ENCODE peak calls at places on chromosome 6, in ten cellular contexts. W is caudate nucleus, A is cardiac muscle cell, E is body of pancreas, M is endothelial cell of umbilical vein, D is RWPE1, P is A549, B is mesendoderm, Y is OCI-LY7, J is tibial artery. Q is an unnamed sample.

GRCh38 chr6:9140181-9140580 is 704.8 kb upstream of the SLC35B3 start:
- DNase-seq in Y (no peak), D (peak), P (no peak), M (no peak), E (peak), J (no peak), B (no peak), A (no peak), W (no peak), Q (no peak)

GRCh38 chr6:107491791-107492674 is 2.1 kb downstream of the SOBP start:
- DNase-seq in B (no peak), A (peak), P (no peak), Y (no peak), J (peak), M (no peak), E (no peak), D (no peak), W (peak), Q (peak)

GRCh38 chr6:135173242-135173988 is 7.7 kb upstream of the MYB start:
- DNase-seq in D (no peak), P (no peak), E (no peak), Y (no peak), J (no peak), W (no peak), M (no peak), A (no peak), B (peak), Q (no peak)

GRCh38 chr6:137218473-137218916 is 690 bp downstream of the IFNGR1 start:
- DNase-seq in E (peak), D (peak), W (no peak), B (peak), A (peak), J (no peak), Y (peak), P (no peak), M (peak), Q (no peak)

GRCh38 chr6:30748851-30749540 is 4.6 kb upstream of the IER3 start:
- DNase-seq in A (no peak), J (no peak), P (peak), D (no peak), B (no peak), Y (no peak), W (no peak), M (peak), E (peak), Q (no peak)

GRCh38 chr6:143498428-143498827 is 13.1 kb downstream of the FUCA2 start:
- DNase-seq in A (no peak), J (no peak), D (no peak), W (no peak), E (no peak), B (peak), Y (no peak), P (no peak), M (no peak), Q (no peak)

GRCh38 chr6:140436023-140436811 is 1061.8 kb upstream of the CITED2 start:
- DNase-seq in M (no peak), J (no peak), W (no peak), P (no peak), Y (no peak), E (no peak), A (peak), B (peak), D (no peak), Q (no peak)

GRCh38 chr6:120916844-120917243 is 417.4 kb downstream of the TBC1D32 start:
- DNase-seq in D (no peak), W (no peak), E (no peak), J (no peak), A (no peak), Y (no peak), P (no peak), B (no peak), M (no peak), Q (no peak)

GRCh38 chr6:2818593-2818992 is 23.1 kb downstream of the SERPINB1 start:
- DNase-seq in A (peak), M (peak), E (peak), P (no peak), D (no peak), J (no peak), W (no peak), B (no peak), Y (no peak), Q (no peak)

GRCh38 chr6:49202923-49203322 is 260.1 kb downstream of the MMUT start:
- DNase-seq in W (no peak), J (no peak), D (no peak), M (no peak), P (no peak), E (no peak), A (peak), Y (no peak), B (no peak), Q (no peak)

GRCh38 chr6:105372142-105372861 is 30.6 kb downstream of the PREP start:
- DNase-seq in J (no peak), Y (no peak), M (no peak), A (no peak), E (no peak), B (no peak), W (no peak), D (no peak), P (no peak), Q (no peak)

GRCh38 chr6:89045585-89045984 is 35.0 kb upstream of the PNRC1 start:
- DNase-seq in A (peak), Y (no peak), P (no peak), M (no peak), J (no peak), D (peak), B (no peak), W (no peak), E (no peak), Q (no peak)

GRCh38 chr6:6246539-6246938 is 73.9 kb downstream of the F13A1 start:
- DNase-seq in A (no peak), M (no peak), D (no peak), W (no peak), J (no peak), Y (peak), P (no peak), E (no peak), B (no peak), Q (no peak)

GRCh38 chr6:155103816-155104366 is 108.8 kb downstream of the TIAM2 start:
- DNase-seq in Y (no peak), A (peak), E (no peak), M (no peak), D (no peak), B (peak), P (no peak), J (no peak), W (no peak), Q (no peak)

GRCh38 chr6:53216301-53216700 is 67.7 kb upstream of the GCM1 start:
- DNase-seq in B (no peak), E (no peak), A (no peak), Y (peak), P (no peak), J (no peak), M (no peak), D (no peak), W (no peak), Q (no peak)

GRCh38 chr6:112413805-112414204 is 66.7 kb downstream of the RFPL4B start:
- DNase-seq in Y (no peak), B (peak), A (no peak), P (no peak), E (no peak), M (no peak), J (no peak), D (peak), W (no peak), Q (no peak)

GRCh38 chr6:146741609-146742008 is 142.8 kb downstream of the ADGB start:
- DNase-seq in B (no peak), A (no peak), E (no peak), Y (no peak), J (no peak), M (no peak), D (no peak), W (no peak), P (no peak), Q (no peak)

GRCh38 chr6:38391909-38392614 is 247.7 kb downstream of the BTBD9 start:
- DNase-seq in P (no peak), M (peak), D (no peak), J (no peak), Y (no peak), B (no peak), E (no peak), A (peak), W (no peak), Q (no peak)

GRCh38 chr6:70684794-70685493 is 17.3 kb downstream of the SMAP1 start:
- DNase-seq in E (no peak), A (no peak), P (no peak), J (no peak), D (no peak), W (no peak), B (no peak), M (no peak), Y (no peak), Q (no peak)

GRCh38 chr6:159941286-159942113 is 27.4 kb upstream of the IGF2R start:
- DNase-seq in M (no peak), W (no peak), B (peak), J (no peak), Y (peak), E (no peak), D (no peak), A (peak), P (peak), Q (no peak)

GRCh38 chr6:97958143-97958542 is 675.1 kb upstream of the MMS22L start:
- DNase-seq in W (no peak), B (peak), D (peak), A (no peak), J (no peak), Y (no peak), E (no peak), P (peak), M (no peak), Q (no peak)

GRCh38 chr6:161265554-161265953 is 8.3 kb downstream of the AGPAT4 start:
- DNase-seq in B (no peak), E (no peak), D (no peak), W (no peak), J (no peak), A (no peak), P (no peak), M (no peak), Y (no peak), Q (no peak)

GRCh38 chr6:37029249-37029959 is 23.9 kb downstream of the FGD2 start:
- DNase-seq in W (peak), E (peak), Y (peak), M (peak), A (peak), J (peak), D (no peak), P (peak), B (peak), Q (peak)

GRCh38 chr6:44976677-44977405 is 351.3 kb upstream of the RUNX2 start:
- DNase-seq in E (no peak), Y (no peak), W (no peak), A (peak), M (no peak), J (no peak), D (no peak), P (no peak), B (no peak), Q (no peak)

GRCh38 chr6:73286752-73287151 is 23.8 kb upstream of the KHDC1 start:
- DNase-seq in M (no peak), A (no peak), D (no peak), B (no peak), W (no peak), E (no peak), Y (no peak), J (no peak), P (no peak), Q (no peak)

DNA sequence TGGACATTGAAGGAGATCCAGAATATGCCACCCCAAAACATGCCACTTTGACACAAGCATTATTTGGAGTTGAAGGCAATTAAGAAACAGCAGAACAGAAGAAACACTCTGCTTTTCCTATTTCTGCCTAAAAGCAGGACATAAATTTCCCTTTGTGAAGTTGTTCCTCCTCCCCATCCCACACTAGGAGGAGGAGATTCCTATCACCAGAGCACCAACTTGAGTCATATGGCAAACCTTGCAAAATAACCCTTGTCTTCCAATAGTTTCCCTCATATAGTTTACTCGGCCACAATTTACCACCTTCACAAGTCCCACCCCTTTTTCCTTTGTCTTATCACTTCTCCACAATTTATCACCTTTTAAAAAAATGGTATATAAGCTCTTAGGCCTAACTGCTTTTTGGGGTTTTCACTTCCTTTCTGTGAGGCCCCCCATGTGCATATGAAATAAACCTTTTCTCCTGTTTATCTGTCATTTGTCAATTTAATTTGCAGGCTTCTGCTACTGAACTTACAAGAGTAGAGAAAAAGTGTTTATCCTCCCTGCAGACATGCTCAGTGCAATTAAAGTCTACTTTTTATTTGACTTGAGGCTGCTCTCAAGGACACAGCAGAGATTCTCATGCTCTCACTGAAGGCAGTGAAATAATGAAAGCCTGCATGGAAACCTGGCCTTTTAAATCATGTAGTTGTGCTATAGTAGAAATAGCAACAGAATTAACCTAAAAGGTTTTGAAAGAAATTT is 2.8 kb upstream of the RAB23 start:
- DNase-seq in Y (no peak), E (no peak), B (peak), P (no peak), D (no peak), W (no peak), M (no peak), J (no peak), A (peak), Q (no peak)
- H3K27ac ChIP-seq in Y (no peak), E (no peak), B (no peak), P (no peak), D (no peak), W (no peak), M (no peak), J (peak), A (no peak), Q (no peak)

DNA sequence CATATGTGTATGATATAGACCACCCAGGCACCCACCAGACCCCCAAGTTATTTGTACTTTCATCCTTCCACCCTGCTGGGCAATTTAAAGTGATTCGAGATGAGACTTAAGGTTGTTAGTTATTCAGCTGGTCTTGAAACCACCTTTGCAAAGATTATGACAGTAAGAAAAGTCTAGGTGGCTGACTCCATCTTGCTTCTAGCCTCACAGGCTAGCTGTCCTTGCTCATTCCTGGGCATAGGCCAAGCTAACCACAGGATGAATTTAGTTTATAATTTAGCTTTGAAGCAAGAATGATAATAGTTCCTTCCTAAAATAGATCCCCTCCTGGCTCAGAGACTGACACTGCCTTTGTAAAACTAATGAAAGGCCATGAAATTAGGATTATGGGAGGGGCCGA is 71.9 kb upstream of the IYD start:
- DNase-seq in P (no peak), B (no peak), Y (no peak), J (no peak), M (no peak), W (no peak), A (no peak), E (no peak), D (no peak), Q (no peak)
- H3K27ac ChIP-seq in P (no peak), B (no peak), Y (no peak), J (peak), M (no peak), W (no peak), A (no peak), E (no peak), D (peak), Q (no peak)

GRCh38 chr6:138290563-138290962 is 72.3 kb upstream of the PBOV1 start:
- DNase-seq in B (no peak), D (no peak), P (no peak), Y (no peak), A (no peak), E (no peak), W (no peak), J (no peak), M (no peak), Q (no peak)
- H3K27ac ChIP-seq in B (no peak), D (no peak), P (no peak), Y (no peak), A (no peak), E (no peak), W (no peak), J (no peak), M (no peak), Q (no peak)

DNA sequence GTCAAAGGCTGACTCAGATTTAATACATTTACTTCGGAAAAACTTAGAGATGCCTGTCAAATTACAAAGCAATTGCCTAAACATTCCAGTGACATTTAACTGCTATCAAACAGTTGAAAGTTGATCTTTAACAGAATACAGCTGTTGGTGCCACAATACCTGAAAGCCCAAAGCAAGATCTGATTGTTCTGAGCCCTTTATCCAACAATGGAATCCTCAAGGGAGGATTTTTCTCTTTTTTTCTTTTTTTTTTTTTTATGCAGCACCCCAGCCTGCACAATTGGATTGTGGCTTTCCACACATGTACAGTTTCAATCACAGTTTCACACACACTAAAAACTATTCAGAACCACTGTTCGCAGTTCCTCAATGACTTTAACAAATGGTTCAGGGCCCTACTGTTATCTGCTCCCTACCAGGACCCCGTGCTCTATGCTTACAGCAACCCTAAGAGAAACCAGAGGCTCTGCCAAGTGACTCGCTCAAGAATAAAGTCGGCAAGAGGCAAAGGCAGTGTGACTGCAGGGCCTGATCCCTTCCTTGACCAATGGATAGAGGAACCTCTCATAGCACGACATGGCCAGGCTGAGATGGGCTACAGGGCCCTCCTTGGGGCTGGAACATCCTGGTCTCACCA is 33.3 kb downstream of the EPB41L2 start:
- DNase-seq in Y (no peak), W (no peak), J (no peak), D (peak), P (no peak), A (peak), E (no peak), M (no peak), B (peak), Q (no peak)
- H3K27ac ChIP-seq in Y (no peak), W (peak), J (no peak), D (no peak), P (peak), A (no peak), E (no peak), M (no peak), B (no peak), Q (no peak)

DNA sequence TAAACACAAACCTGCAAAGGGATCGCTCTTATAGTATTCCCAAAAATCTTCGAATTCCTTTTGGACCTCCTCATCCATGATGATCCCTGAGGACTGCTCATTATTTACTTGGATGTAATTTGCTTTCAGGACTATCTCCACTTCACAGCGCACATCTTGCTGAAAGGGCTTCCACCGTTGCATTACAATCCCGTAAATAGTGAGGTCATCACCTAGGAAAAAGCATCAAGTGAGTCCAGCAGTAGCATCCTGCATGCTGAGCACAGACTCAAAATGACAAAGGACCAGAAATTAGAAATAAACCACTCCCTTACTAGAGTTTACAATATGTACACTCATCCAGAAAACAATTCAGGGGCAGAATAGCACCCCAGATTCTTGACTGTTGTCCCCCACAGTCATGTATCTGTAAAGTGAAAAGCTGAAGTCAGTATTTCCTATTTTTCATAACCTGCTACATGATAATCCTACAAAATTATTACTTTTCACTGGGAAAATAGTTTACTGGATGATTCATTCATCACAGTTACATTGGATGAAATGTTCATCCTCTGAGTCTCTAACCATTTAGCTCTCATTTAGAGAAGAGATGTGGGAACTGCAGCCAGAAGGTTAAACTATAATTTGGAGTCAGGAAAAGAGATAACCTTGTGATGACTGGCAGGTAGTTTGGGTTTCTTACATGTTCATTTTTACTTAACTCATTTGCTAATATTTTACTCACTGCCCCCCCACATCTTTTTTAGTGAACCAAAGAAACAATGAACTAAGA is 17.2 kb downstream of the MCM9 start:
- DNase-seq in W (no peak), Y (no peak), J (no peak), E (no peak), D (no peak), M (no peak), B (no peak), A (no peak), P (no peak), Q (no peak)
- H3K27ac ChIP-seq in W (no peak), Y (no peak), J (no peak), E (no peak), D (no peak), M (no peak), B (no peak), A (no peak), P (no peak), Q (no peak)

DNA sequence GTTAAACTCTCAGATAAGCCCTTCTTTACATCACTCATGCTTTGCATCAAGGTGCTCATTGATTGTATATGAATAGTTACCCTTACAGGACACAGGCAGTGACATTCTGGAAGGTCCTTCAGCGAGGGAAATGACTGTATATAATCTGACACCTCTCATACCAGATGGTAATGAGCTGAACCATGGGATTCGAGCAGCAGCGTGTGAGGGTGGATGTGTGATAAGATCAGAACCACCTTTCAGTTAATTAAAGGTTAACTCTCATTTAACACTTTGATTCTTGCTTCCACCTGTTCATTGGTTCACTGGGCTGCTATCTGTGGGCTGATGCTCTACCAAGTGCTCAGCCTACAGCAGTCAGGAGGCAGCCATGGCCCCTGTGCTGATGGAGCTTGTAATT is 24.2 kb downstream of the NEDD9 start:
- DNase-seq in A (no peak), D (no peak), B (peak), E (no peak), M (no peak), J (no peak), P (no peak), Y (no peak), W (no peak), Q (no peak)
- H3K27ac ChIP-seq in A (no peak), D (no peak), B (no peak), E (peak), M (peak), J (peak), P (peak), Y (no peak), W (no peak), Q (no peak)

DNA sequence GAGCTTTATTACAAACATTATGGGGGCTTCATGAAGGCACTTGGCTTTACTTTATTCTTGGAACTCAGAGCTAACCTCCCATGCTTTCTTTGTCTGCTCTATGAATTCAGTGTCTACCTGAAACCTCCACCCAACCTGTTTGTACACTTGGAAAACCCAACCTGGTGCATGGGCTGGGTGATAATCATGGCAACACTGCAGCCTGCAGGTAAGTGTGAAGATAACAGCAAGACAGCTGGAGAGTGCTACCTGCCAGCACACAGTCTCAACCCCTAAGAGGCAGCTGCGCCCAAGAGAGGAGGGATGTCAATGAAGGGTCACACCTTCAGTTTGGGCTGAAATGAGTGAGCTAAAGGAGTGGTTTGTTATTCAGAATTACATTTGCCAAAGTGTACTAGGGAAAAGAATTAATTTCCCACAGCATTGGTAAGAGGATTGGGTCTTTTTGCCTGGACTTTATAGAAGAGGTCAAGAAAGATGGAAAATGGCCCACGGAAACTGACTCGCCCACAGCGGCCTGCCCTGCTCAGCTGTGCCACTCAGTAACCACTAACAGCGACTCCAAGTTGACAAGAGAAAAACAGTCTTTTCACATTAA is 24.4 kb downstream of the FOXQ1 start:
- DNase-seq in A (peak), M (no peak), W (no peak), D (peak), E (peak), P (peak), Y (no peak), J (no peak), B (peak), Q (no peak)
- H3K27ac ChIP-seq in A (no peak), M (no peak), W (no peak), D (peak), E (peak), P (peak), Y (no peak), J (no peak), B (no peak), Q (no peak)

Q was measured in substantia nigra.